ENCODE peak calls at places on chromosomes 4 and X, in eight cellular contexts. S, P, N, O, R, Z, Q and G are unnamed samples.

GRCh38 chr4:56863441-56864129 is 42.1 kb upstream of the SPINK2 start:
- DNase-seq in S (no peak), P (no peak), N (no peak), O (no peak), R (no peak), Z (no peak), Q (no peak), G (no peak)

GRCh38 chrX:11558972-11559371 is 106.7 kb downstream of the ARHGAP6 start:
- DNase-seq in S (peak), P (peak), N (peak), O (no peak), R (no peak), Z (peak), Q (peak), G (no peak)

GRCh38 chrX:155071694-155072215 is 447 bp downstream of the BRCC3 start:
- DNase-seq in S (no peak), P (no peak), N (no peak), O (no peak), R (no peak), Z (peak), Q (no peak), G (no peak)

GRCh38 chr4:113674251-113674650 is 87.3 kb downstream of the CAMK2D start:
- DNase-seq in S (no peak), P (no peak), N (no peak), O (no peak), R (no peak), Z (no peak), Q (no peak), G (no peak)

GRCh38 chr4:166827167-166827566 is 407.1 kb downstream of the SPOCK3 start:
- DNase-seq in S (no peak), P (no peak), N (no peak), O (no peak), R (no peak), Z (no peak), Q (no peak), G (no peak)

GRCh38 chr4:58163172-58163571 is 1053.0 kb upstream of the IGFBP7 start:
- DNase-seq in S (no peak), P (no peak), N (no peak), O (no peak), R (no peak), Z (no peak), Q (no peak), G (no peak)

GRCh38 chr4:173121044-173121685 is 47.4 kb upstream of the GALNT7 start:
- DNase-seq in S (no peak), P (no peak), N (no peak), O (peak), R (peak), Z (peak), Q (no peak), G (no peak)

GRCh38 chr4:81069706-81070331 is 39.3 kb downstream of the BMP3 start:
- DNase-seq in S (peak), P (peak), N (peak), O (peak), R (peak), Z (peak), Q (no peak), G (peak)